ENCODE peak calls at places on chromosomes 12 and 14, in ten cellular contexts. H is lung; Q is WTC11; L is kidney; G is activated naive CD4-positive, alpha-beta T cell treated with anti-CD3 and anti-CD28 coated beads, Interleukin-2, amount 10 ng/mL, durations not matched to agents 7 days and 5 days; I is GM20000; C is effector CD4-positive, alpha-beta T cell; Y is T-helper 17 cell; J is breast epithelium; D is lower lobe of right lung. E is an unnamed sample.

GRCh38 chr12:101172316-101172715 is 37.7 kb downstream of the SLC5A8 start:
- DNase-seq in H (no peak), Q (peak), L (no peak), G (no peak), I (peak), C (no peak), Y (no peak), J (no peak), D (no peak), E (no peak)

GRCh38 chr12:65741662-65742480 is 82.4 kb upstream of the HMGA2 start:
- DNase-seq in H (no peak), Q (peak), L (no peak), G (peak), I (peak), C (no peak), Y (no peak), J (no peak), D (no peak), E (peak)

GRCh38 chr14:44898547-44898946 is 63.2 kb downstream of the KLHL28 start:
- DNase-seq in H (no peak), Q (no peak), L (no peak), G (no peak), I (no peak), C (no peak), Y (no peak), J (no peak), D (no peak), E (no peak)

GRCh38 chr14:75539165-75539561 is 16.9 kb downstream of the BATF start:
- DNase-seq in H (no peak), Q (no peak), L (no peak), G (no peak), I (no peak), C (no peak), Y (no peak), J (no peak), D (no peak), E (no peak)

GRCh38 chr12:123546281-123546680 is 12.8 kb upstream of the RILPL1 start:
- DNase-seq in H (no peak), Q (no peak), L (no peak), G (no peak), I (no peak), C (no peak), Y (no peak), J (no peak), D (no peak), E (no peak)

GRCh38 chr12:105523164-105524057 is 192.9 kb downstream of the C12orf75 start:
- DNase-seq in H (peak), Q (no peak), L (peak), G (no peak), I (no peak), C (no peak), Y (no peak), J (no peak), D (peak), E (peak)

GRCh38 chr12:115840159-115840558 is 437.3 kb downstream of the MED13L start:
- DNase-seq in H (no peak), Q (no peak), L (no peak), G (no peak), I (no peak), C (no peak), Y (no peak), J (peak), D (no peak), E (no peak)

GRCh38 chr14:104519721-104520120 is 59.8 kb upstream of the C14orf180 start:
- DNase-seq in H (no peak), Q (no peak), L (no peak), G (no peak), I (no peak), C (no peak), Y (no peak), J (no peak), D (no peak), E (no peak)

GRCh38 chr12:107805488-107806180 is 31.1 kb downstream of the ASCL4 start:
- DNase-seq in H (no peak), Q (no peak), L (no peak), G (no peak), I (no peak), C (no peak), Y (no peak), J (no peak), D (no peak), E (no peak)

GRCh38 chr12:57815177-57816000 is 3.1 kb downstream of the AVIL start:
- DNase-seq in H (no peak), Q (peak), L (no peak), G (no peak), I (no peak), C (no peak), Y (no peak), J (no peak), D (no peak), E (no peak)

GRCh38 chr14:74965770-74966153 is 10.4 kb upstream of the PGF start:
- DNase-seq in H (no peak), Q (no peak), L (no peak), G (no peak), I (no peak), C (no peak), Y (no peak), J (no peak), D (no peak), E (peak)

GRCh38 chr12:14937689-14938088 is 648 bp downstream of the ERP27 start:
- DNase-seq in H (no peak), Q (peak), L (no peak), G (no peak), I (no peak), C (no peak), Y (no peak), J (no peak), D (no peak), E (no peak)

GRCh38 chr14:61663312-61663974 is 31.9 kb upstream of the HIF1A start:
- DNase-seq in H (no peak), Q (no peak), L (no peak), G (no peak), I (peak), C (no peak), Y (no peak), J (no peak), D (no peak), E (no peak)

GRCh38 chr12:58416211-58416610 is 474.8 kb downstream of the ATP23 start:
- DNase-seq in H (no peak), Q (no peak), L (no peak), G (no peak), I (no peak), C (no peak), Y (no peak), J (no peak), D (no peak), E (peak)

GRCh38 chr12:124484526-124484953 is 82.9 kb downstream of the NCOR2 start:
- DNase-seq in H (no peak), Q (no peak), L (peak), G (peak), I (peak), C (no peak), Y (no peak), J (no peak), D (no peak), E (no peak)

GRCh38 chr14:95023886-95024285 is 133.4 kb downstream of the DICER1 start:
- DNase-seq in H (peak), Q (no peak), L (no peak), G (no peak), I (no peak), C (no peak), Y (no peak), J (no peak), D (no peak), E (peak)

GRCh38 chr14:46215801-46216200 is 435.8 kb downstream of the RPL10L start:
- DNase-seq in H (no peak), Q (no peak), L (no peak), G (no peak), I (no peak), C (no peak), Y (no peak), J (no peak), D (no peak), E (no peak)

GRCh38 chr14:52834440-52834842 is 43.0 kb upstream of the GNPNAT1 start:
- DNase-seq in H (no peak), Q (no peak), L (no peak), G (no peak), I (no peak), C (no peak), Y (no peak), J (no peak), D (no peak), E (peak)

GRCh38 chr14:79369359-79370332 is 841.7 kb downstream of the DIO2 start:
- DNase-seq in H (no peak), Q (no peak), L (no peak), G (no peak), I (no peak), C (no peak), Y (no peak), J (no peak), D (no peak), E (peak)